ENCODE peak calls at places on chromosomes 2 and 18, in six cellular contexts. C is prostate gland, J is adrenal gland, B is transverse colon, I is H1, V is HepG2. W is an unnamed sample.

GRCh38 chr2:68878071-68878711 is 7.0 kb upstream of the BMP10 start:
- DNase-seq in V (no peak), J (no peak), B (no peak), I (no peak), C (no peak), W (no peak)

GRCh38 chr2:181398000-181398399 is 59.2 kb upstream of the ITGA4 start:
- DNase-seq in I (no peak), J (no peak), B (no peak), C (no peak), V (no peak), W (no peak)

GRCh38 chr18:48781041-48781989 is 169.4 kb downstream of the SMAD7 start:
- DNase-seq in I (no peak), J (peak; percentile 75), C (peak; percentile 18), B (peak; percentile 54), V (peak; percentile 92), W (peak; percentile 96)

GRCh38 chr2:20615466-20616241 is 35.2 kb downstream of the HS1BP3 start:
- DNase-seq in C (no peak), V (peak; percentile 71), J (no peak), I (no peak), B (no peak), W (peak; percentile 72)

GRCh38 chr2:119694994-119695521 is 16.1 kb downstream of the TMEM177 start:
- DNase-seq in J (peak; percentile 19), B (no peak), V (peak; percentile 66), I (no peak), C (peak; percentile 26), W (no peak)

GRCh38 chr2:19812166-19812565 is 89.6 kb downstream of the TTC32 start:
- DNase-seq in B (no peak), V (no peak), I (peak; percentile 8), J (no peak), C (peak; percentile 43), W (peak; percentile 68)

GRCh38 chr2:5409925-5410360 is 282.2 kb upstream of the SOX11 start:
- DNase-seq in V (no peak), C (no peak), I (peak; percentile 47), J (no peak), B (no peak), W (no peak)

GRCh38 chr2:70935468-70936164 is at the start of gene ATP6V1B1:
- DNase-seq in J (no peak), B (no peak), V (peak; percentile 23), I (peak; percentile 51), C (no peak), W (no peak)

GRCh38 chr2:3130889-3131635 is 246.6 kb downstream of the EIPR1 start:
- DNase-seq in C (no peak), V (no peak), I (no peak), J (no peak), B (no peak), W (no peak)

GRCh38 chr2:86383844-86384243 is 46.4 kb upstream of the REEP1 start:
- DNase-seq in C (no peak), B (no peak), V (no peak), I (no peak), J (peak; percentile 69), W (no peak)

GRCh38 chr2:67619204-67619603 is 222.1 kb downstream of the ETAA1 start:
- DNase-seq in J (no peak), B (no peak), C (no peak), I (no peak), V (no peak), W (no peak)

GRCh38 chr18:42437646-42438045 is 482.6 kb downstream of the PIK3C3 start:
- DNase-seq in B (no peak), J (peak; percentile 67), I (no peak), V (no peak), C (no peak), W (no peak)

GRCh38 chr2:205848601-205849000 is 166.3 kb downstream of the NRP2 start:
- DNase-seq in V (no peak), B (no peak), J (no peak), I (no peak), C (no peak), W (no peak)

GRCh38 chr2:181239400-181239799 is 217.8 kb upstream of the ITGA4 start:
- DNase-seq in I (no peak), J (no peak), V (peak; percentile 13), C (no peak), B (no peak), W (no peak)

GRCh38 chr2:71216501-71216900 is 10.4 kb downstream of the PAIP2B start:
- DNase-seq in I (no peak), V (no peak), B (no peak), C (no peak), J (no peak), W (no peak)

GRCh38 chr2:112195167-112195766 is 57.1 kb downstream of the FBLN7 start:
- DNase-seq in B (no peak), I (peak; percentile 2), C (no peak), V (peak; percentile 11), J (no peak), W (no peak)

GRCh38 chr2:6447209-6447608 is 418.5 kb downstream of the CMPK2 start:
- DNase-seq in I (no peak), C (no peak), B (no peak), J (no peak), V (no peak), W (no peak)

GRCh38 chr2:64228126-64228678 is 84.0 kb upstream of the PELI1 start:
- DNase-seq in J (peak; percentile 79), C (peak; percentile 71), I (peak; percentile 88), B (peak; percentile 85), V (peak; percentile 29), W (peak; percentile 92)

GRCh38 chr2:43123486-43123885 is 102.9 kb downstream of the ZFP36L2 start:
- DNase-seq in V (no peak), J (no peak), B (no peak), C (no peak), I (no peak), W (no peak)

GRCh38 chr2:43123056-43123455 is 103.3 kb downstream of the ZFP36L2 start:
- DNase-seq in B (no peak), V (no peak), C (no peak), I (no peak), J (peak; percentile 41), W (no peak)

GRCh38 chr2:43125090-43125998 is 101.1 kb downstream of the ZFP36L2 start:
- DNase-seq in C (no peak), V (no peak), B (no peak), I (no peak), J (no peak), W (no peak)

GRCh38 chr2:43123981-43124666 is 102.3 kb downstream of the ZFP36L2 start:
- DNase-seq in B (no peak), J (no peak), C (no peak), V (no peak), I (no peak), W (no peak)

GRCh38 chr2:43124667-43125057 is 101.7 kb downstream of the ZFP36L2 start:
- DNase-seq in C (no peak), V (no peak), I (no peak), B (no peak), J (no peak), W (no peak)
- TF ChIP-seq POLR2A in C (no peak), V (no peak), I (no peak), B (no peak), J (no peak), W (no peak)

GRCh38 chr2:73946666-73947065 is 20.0 kb downstream of the DGUOK start:
- DNase-seq in B (no peak), C (no peak), J (no peak), I (no peak), V (no peak), W (no peak)
- H3K36me3 ChIP-seq in B (peaks cover 36% of the 10 kb centered on the region), C (peaks cover 9% of the 10 kb centered on the region), J (no peaks in the 10 kb centered on the region), I (peaks cover 13% of the 10 kb centered on the region), V (peaks cover 45% of the 10 kb centered on the region), W (no peaks in the 10 kb centered on the region)

GRCh38 chr18:80108739-80109675 is at the start of gene ADNP2:
- DNase-seq in I (peak; percentile 92), C (peak; percentile 59), J (peak; percentile 92), V (peak; percentile 96), B (peak; percentile 83), W (peak; percentile 94)
- TF ChIP-seq POLR2A in I (peak; percentile 84), C (peak; percentile 34), J (peak; percentile 49), V (peak; percentile 63), B (no peak), W (no peak)

DNA sequence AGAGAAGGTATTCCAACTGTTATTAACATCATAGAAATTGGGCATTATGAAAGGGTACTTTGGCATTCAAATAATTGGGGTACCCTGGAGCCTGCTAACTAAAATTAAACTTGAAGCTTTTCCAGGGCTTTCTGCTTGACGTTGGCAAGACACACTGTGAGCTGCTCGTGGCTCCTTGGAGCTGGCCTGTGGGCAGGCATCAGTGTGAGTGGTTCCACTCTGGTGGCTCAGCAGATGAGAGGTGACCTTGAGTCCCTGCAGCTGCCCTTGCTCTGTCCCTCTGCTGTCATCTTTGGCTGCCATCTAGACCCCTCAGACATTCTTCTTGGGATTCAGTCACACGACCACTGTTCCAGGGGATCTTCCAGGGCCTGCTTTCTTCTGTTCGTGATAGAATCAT is 6.7 kb downstream of the CNNM3 start:
- DNase-seq in V (no peak), J (no peak), C (no peak), I (no peak), B (no peak), W (no peak)
- H3K36me3 ChIP-seq in V (peaks cover 24% of the 10 kb centered on the region), J (no peaks in the 10 kb centered on the region), C (peaks cover 2% of the 10 kb centered on the region), I (peaks cover 6% of the 10 kb centered on the region), B (peaks cover 27% of the 10 kb centered on the region), W (no peaks in the 10 kb centered on the region)

DNA sequence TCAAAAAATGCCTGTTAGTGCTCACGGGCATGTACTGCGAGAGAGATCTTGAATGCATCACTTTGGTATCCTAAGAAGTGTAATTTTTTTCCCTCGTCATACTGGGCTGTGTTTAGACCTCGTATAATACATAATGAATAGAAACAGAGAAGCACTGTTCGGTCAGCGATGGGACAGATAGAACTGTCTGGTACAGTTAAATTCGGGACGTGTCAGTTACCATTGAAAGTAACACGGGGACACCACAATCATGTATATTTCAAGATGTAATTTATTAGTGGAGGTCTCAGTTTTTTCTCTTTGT is 1.8 kb downstream of the PKP4 start:
- DNase-seq in V (peak; percentile 30), C (no peak), J (no peak), I (no peak), B (no peak), W (no peak)
- TF ChIP-seq POLR2A in V (no peak), C (no peak), J (no peak), I (no peak), B (no peak), W (no peak)

GRCh38 chr18:75858754-75859153 is 431.3 kb upstream of the SMIM21 start:
- DNase-seq in B (no peak), J (no peak), I (no peak), C (no peak), V (no peak), W (no peak)

GRCh38 chr18:75857558-75857957 is 430.1 kb upstream of the SMIM21 start:
- DNase-seq in V (no peak), B (no peak), C (no peak), J (no peak), I (no peak), W (no peak)

GRCh38 chr18:75854808-75855207 is 427.3 kb upstream of the SMIM21 start:
- DNase-seq in C (no peak), J (no peak), B (no peak), I (no peak), V (no peak), W (no peak)

GRCh38 chr18:75859533-75859932 is 432.0 kb upstream of the SMIM21 start:
- DNase-seq in V (no peak), B (no peak), C (no peak), I (no peak), J (no peak), W (no peak)

GRCh38 chr18:75854174-75854573 is 426.7 kb upstream of the SMIM21 start:
- DNase-seq in V (peak; percentile 3), I (peak; percentile 79), J (no peak), B (peak; percentile 24), C (no peak), W (peak; percentile 73)
- H3K36me3 ChIP-seq in V (no peaks in the 10 kb centered on the region), I (no peaks in the 10 kb centered on the region), J (no peaks in the 10 kb centered on the region), B (no peaks in the 10 kb centered on the region), C (no peaks in the 10 kb centered on the region), W (no peaks in the 10 kb centered on the region)

W was measured in testis.